ENCODE peak calls at places on chromosomes 6 and 20, in ten cellular contexts. M, Z, C, Q, L, V, H, P, S and E are unnamed samples.

GRCh38 chr6:156687875-156688549 is 89.2 kb upstream of the ARID1B start:
- DNase-seq in M (peak), Z (no peak), C (no peak), Q (no peak), L (peak), V (no peak), H (peak), P (no peak), S (no peak), E (peak)

GRCh38 chr6:82954937-82955577 is 110.6 kb downstream of the UBE3D start:
- DNase-seq in M (peak), Z (no peak), C (no peak), Q (no peak), L (no peak), V (no peak), H (peak), P (no peak), S (no peak), E (no peak)

GRCh38 chr20:62433655-62434054 is 6.3 kb upstream of the RBBP8NL start:
- DNase-seq in M (no peak), Z (no peak), C (no peak), Q (no peak), L (no peak), V (no peak), H (no peak), P (no peak), S (no peak), E (no peak)

GRCh38 chr6:156948807-156949206 is 171.6 kb downstream of the ARID1B start:
- DNase-seq in M (peak), Z (no peak), C (peak), Q (no peak), L (no peak), V (no peak), H (peak), P (peak), S (no peak), E (no peak)

GRCh38 chr6:73803562-73804221 is 107.7 kb downstream of the CD109 start:
- DNase-seq in M (peak), Z (no peak), C (peak), Q (no peak), L (peak), V (no peak), H (peak), P (peak), S (peak), E (peak)

GRCh38 chr6:56899311-56899710 is 55.6 kb upstream of the BEND6 start:
- DNase-seq in M (peak), Z (no peak), C (no peak), Q (no peak), L (no peak), V (no peak), H (no peak), P (no peak), S (no peak), E (no peak)

GRCh38 chr6:39377530-39377929 is 55.0 kb upstream of the KCNK16 start:
- DNase-seq in M (peak), Z (no peak), C (peak), Q (no peak), L (peak), V (peak), H (peak), P (peak), S (peak), E (peak)

GRCh38 chr20:12775041-12775440 is 233.7 kb upstream of the SPTLC3 start:
- DNase-seq in M (no peak), Z (no peak), C (no peak), Q (no peak), L (no peak), V (no peak), H (no peak), P (no peak), S (no peak), E (no peak)

GRCh38 chr20:1322511-1323245 is 6.3 kb downstream of the SDCBP2 start:
- DNase-seq in M (peak), Z (no peak), C (no peak), Q (no peak), L (peak), V (peak), H (peak), P (peak), S (peak), E (no peak)

GRCh38 chr6:111478749-111479148 is 4.3 kb downstream of the REV3L start:
- DNase-seq in M (peak), Z (no peak), C (no peak), Q (no peak), L (peak), V (no peak), H (peak), P (no peak), S (no peak), E (peak)

GRCh38 chr20:18019068-18019467 is 38.6 kb downstream of the OVOL2 start:
- DNase-seq in M (peak), Z (no peak), C (no peak), Q (no peak), L (peak), V (no peak), H (peak), P (no peak), S (no peak), E (peak)

GRCh38 chr20:61301995-61302525 is 50.0 kb downstream of the CDH4 start:
- DNase-seq in M (no peak), Z (no peak), C (no peak), Q (no peak), L (no peak), V (no peak), H (no peak), P (no peak), S (no peak), E (no peak)